ENCODE peak calls at places on chromosomes 6 and 20, in four cellular contexts. X is substantia nigra, O is hepatocyte, H is EH. E is an unnamed sample.

GRCh38 chr20:5080384-5080877 is 39.3 kb downstream of the PCNA start:
- DNase-seq in X (peak; percentile 9), O (no peak), H (peak; percentile 66), E (no peak)

GRCh38 chr6:42454428-42454791 is 2.7 kb upstream of the TRERF1 start:
- DNase-seq in X (no peak), O (peak; percentile 32), H (no peak), E (no peak)

GRCh38 chr20:50746138-50746940 is 15.0 kb downstream of the PARD6B start:
- DNase-seq in X (no peak), O (peak; percentile 68), H (peak; percentile 39), E (no peak)

GRCh38 chr6:142842423-142843261 is 102.3 kb downstream of the HIVEP2 start:
- DNase-seq in X (no peak), O (no peak), H (peak; percentile 81), E (no peak)

GRCh38 chr20:50408526-50409364 is 101.4 kb upstream of the PTPN1 start:
- DNase-seq in X (no peak), O (no peak), H (no peak), E (no peak)

GRCh38 chr6:130148181-130148580 is 74.6 kb downstream of the SAMD3 start:
- DNase-seq in X (no peak), O (no peak), H (no peak), E (no peak)

GRCh38 chr20:24118781-24119175 is 130.2 kb upstream of the GGTLC1 start:
- DNase-seq in X (no peak), O (no peak), H (peak; percentile 16), E (no peak)

GRCh38 chr20:61092199-61092598 is 159.9 kb upstream of the CDH4 start:
- DNase-seq in X (no peak), O (no peak), H (no peak), E (no peak)

GRCh38 chr6:134866563-134866962 is 83.3 kb downstream of the ALDH8A1 start:
- DNase-seq in X (no peak), O (no peak), H (no peak), E (no peak)

GRCh38 chr20:37914672-37915433 is 11.9 kb downstream of the VSTM2L start:
- DNase-seq in X (no peak), O (peak; percentile 41), H (no peak), E (no peak)

GRCh38 chr6:44051516-44051915 is 75.7 kb downstream of the MRPL14 start:
- DNase-seq in X (no peak), O (peak; percentile 64), H (peak; percentile 90), E (no peak)

GRCh38 chr20:39518649-39519048 is 556.5 kb downstream of the DHX35 start:
- DNase-seq in X (no peak), O (no peak), H (no peak), E (no peak)

GRCh38 chr6:157056275-157056674 is 267.0 kb downstream of the TMEM242 start:
- DNase-seq in X (no peak), O (no peak), H (no peak), E (no peak)

GRCh38 chr20:46411637-46412036 is 5.2 kb upstream of the ELMO2 start:
- DNase-seq in X (no peak), O (no peak), H (no peak), E (no peak)

GRCh38 chr20:21127201-21127981 is 1.5 kb downstream of the KIZ start:
- DNase-seq in X (no peak), O (no peak), H (no peak), E (no peak)

GRCh38 chr20:45402946-45403345 is 5.1 kb upstream of the DBNDD2 start:
- DNase-seq in X (no peak), O (no peak), H (peak; percentile 16), E (no peak)

GRCh38 chr6:21437583-21437982 is 156.0 kb upstream of the SOX4 start:
- DNase-seq in X (no peak), O (no peak), H (no peak), E (no peak)

GRCh38 chr20:61370841-61371303 is 118.8 kb downstream of the CDH4 start:
- DNase-seq in X (peak; percentile 46), O (no peak), H (no peak), E (peak; percentile 12)

GRCh38 chr6:73364549-73364948 is 2.1 kb downstream of the KHDC3L start:
- DNase-seq in X (no peak), O (no peak), H (no peak), E (no peak)

GRCh38 chr6:30998785-30999184 is 11.5 kb upstream of the MUC22 start:
- DNase-seq in X (no peak), O (no peak), H (no peak), E (no peak)

GRCh38 chr6:91057689-91058088 is 470.8 kb upstream of the MAP3K7 start:
- DNase-seq in X (no peak), O (no peak), H (no peak), E (no peak)

GRCh38 chr6:90027004-90027403 is 132.7 kb downstream of the GJA10 start:
- DNase-seq in X (no peak), O (no peak), H (no peak), E (no peak)

GRCh38 chr6:145497006-145497405 is 238.3 kb downstream of the EPM2A start:
- DNase-seq in X (no peak), O (no peak), H (peak; percentile 25), E (no peak)

GRCh38 chr20:61569836-61570235 is 317.8 kb downstream of the CDH4 start:
- DNase-seq in X (no peak), O (no peak), H (no peak), E (no peak)